ENCODE peak calls at places on chromosomes 4 and X, in five cellular contexts. Z is KBM-7; H is H54; E is activated CD4-positive, alpha-beta T cell treated with anti-CD3 and anti-CD28 coated beads, Interleukin-2, amount 10 ng/mL, durations not matched to agents 7 days and 5 days; C is stimulated activated CD8-positive, alpha-beta memory T cell treated with anti-CD3 and anti-CD28 coated beads, Interleukin-7, amount 100 ng/mL, for 48 hours. X is an unnamed sample.

GRCh38 chr4:61817071-61817470 is 616.9 kb downstream of the ADGRL3 start:
- DNase-seq in E (no peak), C (no peak), H (no peak), Z (no peak), X (no peak)

GRCh38 chrX:107677501-107677901 is 49.2 kb downstream of the PRPS1 start:
- DNase-seq in H (no peak), Z (no peak), C (no peak), E (no peak), X (no peak)

GRCh38 chrX:40005290-40006011 is 92.3 kb downstream of the BCOR start:
- DNase-seq in H (no peak), E (no peak), Z (no peak), C (no peak), X (no peak)

GRCh38 chr4:182354867-182355266 is 111.7 kb downstream of the TENM3 start:
- DNase-seq in C (no peak), H (no peak), Z (no peak), E (no peak), X (no peak)

GRCh38 chr4:93788712-93789111 is 39.8 kb upstream of the ATOH1 start:
- DNase-seq in C (no peak), Z (peak; percentile 26), H (no peak), E (no peak), X (no peak)

GRCh38 chr4:147518846-147519767 is 38.2 kb downstream of the EDNRA start:
- DNase-seq in Z (peak; percentile 55), C (peak; percentile 19), H (no peak), E (peak; percentile 57), X (no peak)

GRCh38 chr4:140702096-140702757 is 54.0 kb downstream of the TBC1D9 start:
- DNase-seq in C (no peak), H (no peak), E (no peak), Z (no peak), X (no peak)

GRCh38 chr4:107492566-107492965 is 227.5 kb downstream of the PAPSS1 start:
- DNase-seq in C (no peak), E (no peak), H (no peak), Z (no peak), X (no peak)

GRCh38 chrX:79174949-79175644 is 30.6 kb downstream of the GPR174 start:
- DNase-seq in E (no peak), H (no peak), Z (no peak), C (no peak), X (no peak)

GRCh38 chr4:48380583-48381167 is 39.3 kb downstream of the SLAIN2 start:
- DNase-seq in C (no peak), Z (peak; percentile 29), E (no peak), H (no peak), X (no peak)

GRCh38 chr4:84901173-84901572 is 65.3 kb downstream of the WDFY3 start:
- DNase-seq in H (no peak), Z (no peak), C (no peak), E (no peak), X (no peak)

GRCh38 chr4:21013501-21013900 is 313.2 kb downstream of the PACRGL start:
- DNase-seq in H (no peak), E (no peak), Z (no peak), C (no peak), X (no peak)

GRCh38 chrX:37076983-37077382 is 68.8 kb downstream of the FAM47C start:
- DNase-seq in H (no peak), C (no peak), E (no peak), Z (no peak), X (no peak)

GRCh38 chrX:104565791-104566687 is at the start of gene IL1RAPL2:
- DNase-seq in H (no peak), E (peak; percentile 6), C (no peak), Z (peak; percentile 50), X (no peak)

GRCh38 chr4:123415977-123416376 is 19.4 kb downstream of the SPRY1 start:
- DNase-seq in Z (peak; percentile 78), C (peak; percentile 59), E (peak; percentile 53), H (no peak), X (no peak)

X was measured in aorta.